ENCODE peak calls at places on chromosomes 3 and 15, in seven cellular contexts. W is left ventricle myocardium inferior, P is cardiac muscle cell, U is IMR-90, H is mesenchymal stem cell, O is uterus, I is tibial artery. N is an unnamed sample. For H3K4me1, the result is how much of the 10 kb centered on the place peaks cover.

GRCh38 chr15:60633426-60633968 is 154.6 kb upstream of the ICE2 start:
- DNase-seq in O (no peak), I (no peak), U (no peak), W (no peak), H (no peak), P (no peak), N (no peak)

GRCh38 chr3:159951580-159951979 is 37.1 kb upstream of the IL12A start:
- DNase-seq in P (no peak), O (no peak), U (peak), H (no peak), I (no peak), W (no peak), N (no peak)

GRCh38 chr3:114093596-114093995 is 37.1 kb downstream of the QTRT2 start:
- DNase-seq in U (peak), I (no peak), P (peak), O (peak), H (peak), W (no peak), N (no peak)

GRCh38 chr3:113249601-113250000 is 38.2 kb downstream of the BOC start:
- DNase-seq in U (no peak), H (no peak), O (no peak), I (no peak), P (no peak), W (no peak), N (no peak)

GRCh38 chr3:185586644-185586964 is 509 bp downstream of the SENP2 start:
- DNase-seq in U (no peak), O (no peak), W (no peak), H (no peak), I (no peak), P (no peak), N (no peak)

GRCh38 chr3:195908439-195909293 is at the start of gene TNK2:
- DNase-seq in W (no peak), I (no peak), O (no peak), P (no peak), H (no peak), U (no peak), N (peak)

GRCh38 chr3:24060055-24060454 is 115.0 kb downstream of the NR1D2 start:
- DNase-seq in U (peak), P (peak), O (no peak), I (peak), H (peak), W (no peak), N (no peak)

GRCh38 chr3:41369838-41370237 is 170.5 kb downstream of the CTNNB1 start:
- DNase-seq in P (no peak), O (no peak), W (no peak), I (no peak), U (no peak), H (no peak), N (no peak)

GRCh38 chr3:196168808-196169391 is 42.3 kb downstream of the ZDHHC19 start:
- DNase-seq in O (no peak), P (no peak), I (no peak), W (no peak), H (no peak), U (no peak), N (no peak)

GRCh38 chr3:20015525-20015924 is 3.5 kb upstream of the PP2D1 start:
- DNase-seq in H (no peak), P (no peak), U (no peak), I (no peak), W (no peak), O (no peak), N (no peak)

GRCh38 chr15:83324799-83325198 is 40.3 kb upstream of the BNC1 start:
- DNase-seq in U (no peak), P (no peak), O (no peak), W (no peak), I (no peak), H (no peak), N (no peak)

GRCh38 chr3:128727996-128728395 is 2.0 kb downstream of the RAB7A start:
- DNase-seq in O (no peak), I (no peak), H (peak), W (no peak), U (no peak), P (no peak), N (no peak)

GRCh38 chr3:82509951-82510603 is 748.6 kb upstream of the GBE1 start:
- DNase-seq in O (no peak), P (no peak), H (no peak), W (no peak), I (no peak), U (no peak), N (peak)

GRCh38 chr3:23085256-23085655 is 117.9 kb upstream of the UBE2E2 start:
- DNase-seq in P (no peak), H (no peak), W (no peak), O (no peak), I (no peak), U (no peak), N (no peak)

GRCh38 chr3:131072099-131072559 is 45.5 kb downstream of the NEK11 start:
- DNase-seq in H (peak), U (peak), O (no peak), P (peak), W (no peak), I (no peak), N (no peak)

GRCh38 chr15:76674883-76675282 is 230.3 kb downstream of the SCAPER start:
- DNase-seq in P (no peak), O (no peak), I (no peak), U (peak), H (peak), W (no peak), N (no peak)

GRCh38 chr15:85499498-85499897 is 119.1 kb downstream of the AKAP13 start:
- DNase-seq in O (no peak), U (peak), P (no peak), W (no peak), I (no peak), H (no peak), N (no peak)
- H3K4me1 ChIP-seq in O (under half), U (under half), P (half or more), W (half or more), I (under half), H (under half), N (under half)

GRCh38 chr3:42633544-42633943 is 20.0 kb upstream of the ZBTB47 start:
- DNase-seq in W (no peak), P (no peak), O (no peak), H (no peak), I (no peak), U (peak), N (no peak)

GRCh38 chr3:42638339-42638842 is 15.1 kb upstream of the ZBTB47 start:
- DNase-seq in O (no peak), U (no peak), I (no peak), W (no peak), H (no peak), P (no peak), N (no peak)

GRCh38 chr3:42637001-42637400 is 16.5 kb upstream of the ZBTB47 start:
- DNase-seq in I (no peak), W (no peak), H (no peak), O (no peak), P (no peak), U (no peak), N (no peak)

GRCh38 chr3:42632146-42632545 is 21.4 kb upstream of the ZBTB47 start:
- DNase-seq in I (no peak), O (no peak), H (peak), P (no peak), W (no peak), U (peak), N (no peak)

GRCh38 chr3:42635111-42635510 is 18.4 kb upstream of the ZBTB47 start:
- DNase-seq in W (no peak), P (peak), O (no peak), H (peak), U (peak), I (no peak), N (no peak)
- H3K27ac ChIP-seq in W (no peak), P (no peak), O (no peak), H (no peak), U (no peak), I (no peak), N (no peak)

GRCh38 chr3:65761890-65762605 is 276.7 kb downstream of the MAGI1 start:
- DNase-seq in H (no peak), U (no peak), W (no peak), I (no peak), P (no peak), O (no peak), N (no peak)
- H3K4me1 ChIP-seq in H (under half), U (under half), W (under half), I (under half), P (under half), O (under half), N (under half)

GRCh38 chr3:57624801-57625200 is 27.7 kb upstream of the ARF4 start:
- DNase-seq in P (no peak), I (no peak), U (no peak), O (no peak), W (no peak), H (no peak), N (no peak)

GRCh38 chr3:57622362-57622761 is 25.2 kb upstream of the ARF4 start:
- DNase-seq in O (no peak), W (no peak), P (no peak), U (no peak), I (no peak), H (no peak), N (no peak)

GRCh38 chr3:57627976-57628375 is 30.8 kb upstream of the ARF4 start:
- DNase-seq in O (no peak), W (no peak), P (no peak), U (no peak), H (no peak), I (no peak), N (no peak)
- H3K27ac ChIP-seq in O (no peak), W (no peak), P (no peak), U (no peak), H (no peak), I (no peak), N (no peak)

GRCh38 chr15:101114146-101114545 is 137.7 kb downstream of the CHSY1 start:
- DNase-seq in H (no peak), I (peak), W (no peak), P (no peak), O (no peak), U (no peak), N (peak)
- H3K4me1 ChIP-seq in H (under half), I (under half), W (under half), P (under half), O (under half), U (under half), N (under half)

GRCh38 chr3:11625376-11626083 is 18.2 kb downstream of the VGLL4 start:
- DNase-seq in H (no peak), W (no peak), P (no peak), O (no peak), U (no peak), I (no peak), N (no peak)

GRCh38 chr3:11622846-11623550 is 20.7 kb downstream of the VGLL4 start:
- DNase-seq in U (no peak), H (no peak), P (no peak), O (no peak), W (no peak), I (no peak), N (no peak)

GRCh38 chr3:11626084-11626463 is 17.6 kb downstream of the VGLL4 start:
- DNase-seq in W (no peak), O (no peak), P (no peak), U (no peak), I (no peak), H (no peak), N (no peak)

GRCh38 chr3:11624161-11624560 is 19.6 kb downstream of the VGLL4 start:
- DNase-seq in H (no peak), P (no peak), W (no peak), O (no peak), U (peak), I (no peak), N (no peak)

GRCh38 chr3:11624704-11625375 is 18.9 kb downstream of the VGLL4 start:
- DNase-seq in P (no peak), W (no peak), I (no peak), U (no peak), H (no peak), O (no peak), N (peak)
- H3K27ac ChIP-seq in P (peak), W (peak), I (no peak), U (no peak), H (no peak), O (no peak), N (no peak)

GRCh38 chr3:187773963-187774789 is 28.9 kb upstream of the BCL6 start:
- DNase-seq in P (no peak), I (no peak), U (no peak), H (no peak), O (no peak), W (no peak), N (no peak)
- H3K4me1 ChIP-seq in P (under half), I (under half), U (under half), H (under half), O (under half), W (under half), N (under half)

GRCh38 chr15:101255066-101255415 is 3.2 kb upstream of the CHSY1 start:
- DNase-seq in I (no peak), P (no peak), U (peak), H (no peak), W (no peak), O (no peak), N (no peak)
- H3K27ac ChIP-seq in I (no peak), P (peak), U (no peak), H (no peak), W (no peak), O (no peak), N (no peak)